ENCODE peak calls at places on chromosomes 3 and 15, in eight cellular contexts. W, C, E, V, O, X, T and L are unnamed samples.

GRCh38 chr3:71245052-71245488 is 338.5 kb downstream of the FOXP1 start:
- DNase-seq in W (peak; percentile 71), T (peak; percentile 85), C (no peak), X (peak; percentile 24), O (peak; percentile 55), V (peak; percentile 61), E (peak; percentile 36), L (peak; percentile 84)

GRCh38 chr3:169535584-169535983 is 127.9 kb downstream of the MECOM start:
- DNase-seq in V (no peak), C (no peak), T (no peak), W (no peak), X (no peak), E (no peak), O (no peak), L (no peak)

GRCh38 chr3:195015021-195015420 is 255.9 kb downstream of the XXYLT1 start:
- DNase-seq in C (no peak), T (no peak), V (no peak), O (no peak), W (no peak), X (no peak), E (no peak), L (peak; percentile 24)

GRCh38 chr3:17580901-17581300 is 161.5 kb downstream of the TBC1D5 start:
- DNase-seq in W (no peak), X (no peak), T (no peak), O (no peak), C (no peak), E (no peak), V (no peak), L (no peak)

GRCh38 chr3:40309925-40310635 is 573 bp downstream of the EIF1B start:
- DNase-seq in T (peak; percentile 50), E (peak; percentile 52), V (peak; percentile 48), O (peak; percentile 60), W (no peak), C (no peak), X (peak; percentile 40), L (peak; percentile 58)

GRCh38 chr3:193853511-193854219 is 260.7 kb downstream of the OPA1 start:
- DNase-seq in X (peak; percentile 28), T (no peak), O (no peak), E (no peak), W (no peak), C (no peak), V (no peak), L (no peak)

GRCh38 chr15:94582368-94582767 is 351.0 kb downstream of the MCTP2 start:
- DNase-seq in V (no peak), C (no peak), O (peak; percentile 58), X (no peak), E (peak; percentile 77), W (no peak), T (no peak), L (peak; percentile 22)

GRCh38 chr3:42014949-42015533 is 53.1 kb upstream of the ULK4 start:
- DNase-seq in X (peak; percentile 55), T (no peak), O (no peak), C (no peak), E (peak; percentile 59), V (peak; percentile 63), W (no peak), L (peak; percentile 45)

GRCh38 chr3:155946178-155946577 is 75.7 kb downstream of the GMPS start:
- DNase-seq in T (peak; percentile 94), C (peak; percentile 69), X (no peak), V (peak; percentile 79), W (peak; percentile 49), O (peak; percentile 18), E (no peak), L (peak; percentile 88)

GRCh38 chr15:88878720-88879184 is 16.6 kb downstream of the HAPLN3 start:
- DNase-seq in O (peak; percentile 69), V (peak; percentile 73), C (peak; percentile 50), T (peak; percentile 36), W (no peak), X (peak; percentile 36), E (peak; percentile 93), L (peak; percentile 48)

GRCh38 chr15:88908697-88909621 is 4.2 kb downstream of the MFGE8 start:
- DNase-seq in X (no peak), V (no peak), W (no peak), O (no peak), C (no peak), T (peak; percentile 66), E (no peak), L (peak; percentile 51)

GRCh38 chr15:64854526-64854925 is 12.8 kb downstream of the PLEKHO2 start:
- DNase-seq in V (peak; percentile 47), E (no peak), W (no peak), C (no peak), T (no peak), X (no peak), O (no peak), L (no peak)

GRCh38 chr3:4976109-4976508 is 3.1 kb upstream of the BHLHE40 start:
- DNase-seq in W (no peak), X (peak; percentile 60), T (peak; percentile 83), C (no peak), E (peak; percentile 82), V (peak; percentile 61), O (peak; percentile 72), L (peak; percentile 78)

GRCh38 chr3:100581650-100582049 is 27.8 kb upstream of the ADGRG7 start:
- DNase-seq in X (no peak), E (no peak), T (no peak), V (peak; percentile 51), C (no peak), W (no peak), O (no peak), L (no peak)

GRCh38 chr3:33064929-33065328 is 32.0 kb downstream of the GLB1 start:
- DNase-seq in E (no peak), V (no peak), O (no peak), W (no peak), C (no peak), X (no peak), T (no peak), L (no peak)

GRCh38 chr3:182309120-182309519 is 484.2 kb upstream of the ATP11B start:
- DNase-seq in O (peak; percentile 40), X (no peak), V (no peak), W (no peak), C (no peak), E (no peak), T (no peak), L (peak; percentile 1)

GRCh38 chr3:123475786-123476185 is 26.9 kb upstream of the ADCY5 start:
- DNase-seq in T (no peak), E (no peak), W (no peak), C (no peak), X (no peak), V (no peak), O (no peak), L (no peak)